ENCODE peak calls at places on chromosome 13, in ten cellular contexts. X is tibial artery; K is activated T-cell treated with anti-CD3 and anti-CD28 coated beads for 24 hours; Y is KG1; N is HepG2; F is CD8-positive, alpha-beta T cell; Z is T-cell; U is activated naive CD8-positive, alpha-beta T cell treated with anti-CD3 and anti-CD28 coated beads, Interleukin-2, amount 10 ng/mL, durations not matched to agents 7 days and 5 days; V is cardiac fibroblast; O is cardiac muscle cell. M is an unnamed sample.

GRCh38 chr13:92590503-92590908 is 636.1 kb upstream of the GPC6 start:
- DNase-seq in X (no peak), K (no peak), Y (no peak), N (no peak), F (no peak), Z (no peak), U (no peak), V (peak; percentile 11), O (no peak), M (no peak)

GRCh38 chr13:108212901-108213300 is 2.4 kb downstream of the LIG4 start:
- DNase-seq in X (no peak), K (no peak), Y (peak; percentile 35), N (no peak), F (no peak), Z (no peak), U (no peak), V (no peak), O (no peak), M (no peak)

GRCh38 chr13:107450931-107451330 is 764.4 kb downstream of the LIG4 start:
- DNase-seq in X (no peak), K (no peak), Y (peak; percentile 45), N (no peak), F (no peak), Z (no peak), U (peak; percentile 30), V (peak; percentile 92), O (no peak), M (no peak)

GRCh38 chr13:84567848-84568247 is 685.6 kb upstream of the SLITRK1 start:
- DNase-seq in X (no peak), K (no peak), Y (no peak), N (no peak), F (no peak), Z (no peak), U (no peak), V (no peak), O (no peak), M (no peak)

GRCh38 chr13:110593430-110594130 is 21.8 kb upstream of the NAXD start:
- DNase-seq in X (no peak), K (no peak), Y (peak; percentile 29), N (peak; percentile 65), F (no peak), Z (peak; percentile 3), U (no peak), V (peak; percentile 73), O (peak; percentile 69), M (no peak)

GRCh38 chr13:25111557-25111956 is 15.6 kb downstream of the PABPC3 start:
- DNase-seq in X (no peak), K (no peak), Y (no peak), N (no peak), F (no peak), Z (no peak), U (no peak), V (no peak), O (no peak), M (no peak)

GRCh38 chr13:48201044-48201443 is 32.0 kb upstream of the ITM2B start:
- DNase-seq in X (no peak), K (no peak), Y (no peak), N (peak; percentile 85), F (no peak), Z (no peak), U (no peak), V (no peak), O (no peak), M (no peak)

GRCh38 chr13:77207943-77208342 is 119.0 kb downstream of the MYCBP2 start:
- DNase-seq in X (no peak), K (no peak), Y (no peak), N (no peak), F (no peak), Z (no peak), U (no peak), V (peak; percentile 29), O (no peak), M (no peak)

GRCh38 chr13:106349080-106349841 is 186.2 kb downstream of the EFNB2 start:
- DNase-seq in X (no peak), K (no peak), Y (no peak), N (no peak), F (no peak), Z (no peak), U (no peak), V (no peak), O (peak; percentile 47), M (no peak)

GRCh38 chr13:79973533-79973963 is 367.4 kb downstream of the SPRY2 start:
- DNase-seq in X (no peak), K (no peak), Y (no peak), N (no peak), F (no peak), Z (no peak), U (no peak), V (no peak), O (no peak), M (no peak)

GRCh38 chr13:21672811-21673591 is 2.1 kb downstream of the FGF9 start:
- DNase-seq in X (no peak), K (no peak), Y (no peak), N (no peak), F (peak; percentile 18), Z (no peak), U (no peak), V (no peak), O (peak; percentile 15), M (no peak)

GRCh38 chr13:46648166-46648607 is 95.2 kb downstream of the LRCH1 start:
- DNase-seq in X (no peak), K (no peak), Y (no peak), N (peak; percentile 53), F (no peak), Z (peak; percentile 6), U (no peak), V (no peak), O (peak; percentile 56), M (no peak)

M was measured in cardiac septum.